ENCODE peak calls at places on chromosomes 1 and 21, in five cellular contexts. I, Q, N, Y and F are unnamed samples.

GRCh38 chr1:21814241-21814918 is 2.3 kb downstream of the LDLRAD2 start:
- DNase-seq in I (peak; percentile 76), Q (peak; percentile 58), N (peak; percentile 53), Y (no peak), F (no peak)

GRCh38 chr1:33256335-33256700 is at the start of gene ZNF362:
- DNase-seq in I (peak; percentile 76), Q (peak; percentile 83), N (peak; percentile 62), Y (peak; percentile 71), F (peak; percentile 47)

GRCh38 chr21:34936299-34936698 is 112.8 kb downstream of the RUNX1 start:
- DNase-seq in I (no peak), Q (no peak), N (no peak), Y (no peak), F (no peak)

GRCh38 chr1:26084091-26084561 is 16.7 kb upstream of the TRIM63 start:
- DNase-seq in I (no peak), Q (no peak), N (no peak), Y (no peak), F (no peak)

GRCh38 chr1:180188103-180188506 is 33.4 kb downstream of the QSOX1 start:
- DNase-seq in I (peak; percentile 65), Q (no peak), N (no peak), Y (peak; percentile 56), F (peak; percentile 94)

GRCh38 chr21:14736162-14736561 is 190.0 kb upstream of the SAMSN1 start:
- DNase-seq in I (no peak), Q (no peak), N (no peak), Y (no peak), F (no peak)

GRCh38 chr1:72435025-72435424 is 152.7 kb upstream of the NEGR1 start:
- DNase-seq in I (no peak), Q (no peak), N (no peak), Y (peak; percentile 14), F (no peak)

GRCh38 chr1:87115317-87115885 is 201.0 kb downstream of the HS2ST1 start:
- DNase-seq in I (no peak), Q (no peak), N (no peak), Y (peak; percentile 69), F (no peak)

GRCh38 chr1:218836264-218836663 is 337.4 kb upstream of the LYPLAL1 start:
- DNase-seq in I (no peak), Q (no peak), N (no peak), Y (no peak), F (no peak)

GRCh38 chr1:152001631-152002584 is 8.2 kb upstream of the S100A10 start:
- DNase-seq in I (peak; percentile 85), Q (peak; percentile 90), N (peak; percentile 51), Y (peak; percentile 96), F (no peak)

GRCh38 chr1:14915356-14916054 is 238.0 kb upstream of the TMEM51 start:
- DNase-seq in I (peak; percentile 79), Q (no peak), N (peak; percentile 18), Y (peak; percentile 40), F (no peak)

GRCh38 chr1:16354619-16355018 is 2.3 kb upstream of the FBXO42 start:
- DNase-seq in I (no peak), Q (no peak), N (no peak), Y (no peak), F (no peak)

GRCh38 chr1:30650959-30651320 is 72.4 kb downstream of the MATN1 start:
- DNase-seq in I (no peak), Q (no peak), N (no peak), Y (no peak), F (no peak)

GRCh38 chr1:48285525-48285924 is 63.0 kb downstream of the SLC5A9 start:
- DNase-seq in I (no peak), Q (no peak), N (no peak), Y (no peak), F (no peak)

GRCh38 chr1:235873571-235873970 is 6.9 kb upstream of the LYST start:
- DNase-seq in I (no peak), Q (no peak), N (no peak), Y (no peak), F (no peak)

GRCh38 chr1:1264026-1264425 is 9.6 kb downstream of the UBE2J2 start:
- DNase-seq in I (no peak), Q (no peak), N (no peak), Y (no peak), F (no peak)

GRCh38 chr1:72547412-72547811 is 265.1 kb upstream of the NEGR1 start:
- DNase-seq in I (no peak), Q (no peak), N (no peak), Y (no peak), F (no peak)

GRCh38 chr1:74641876-74642275 is 31.7 kb downstream of the ERICH3 start:
- DNase-seq in I (no peak), Q (no peak), N (no peak), Y (peak; percentile 2), F (no peak)

GRCh38 chr1:36922593-36923251 is 111.6 kb downstream of the GRIK3 start:
- DNase-seq in I (no peak), Q (no peak), N (no peak), Y (no peak), F (no peak)

GRCh38 chr1:186792870-186793581 is 35.7 kb upstream of the PLA2G4A start:
- DNase-seq in I (no peak), Q (no peak), N (no peak), Y (peak; percentile 81), F (no peak)

GRCh38 chr1:207414606-207415108 is 39.5 kb upstream of the CR2 start:
- DNase-seq in I (no peak), Q (no peak), N (no peak), Y (no peak), F (no peak)

GRCh38 chr1:33667386-33668282 is 195.2 kb downstream of the ZSCAN20 start:
- DNase-seq in I (no peak), Q (no peak), N (no peak), Y (no peak), F (no peak)

GRCh38 chr1:66599346-66599745 is 65.4 kb downstream of the SGIP1 start:
- DNase-seq in I (no peak), Q (no peak), N (no peak), Y (no peak), F (no peak)

GRCh38 chr1:58119971-58120370 is 426.6 kb downstream of the OMA1 start:
- DNase-seq in I (no peak), Q (no peak), N (no peak), Y (peak; percentile 23), F (no peak)

GRCh38 chr1:41381691-41382530 is 20.7 kb downstream of the FOXO6 start:
- DNase-seq in I (peak; percentile 60), Q (peak; percentile 67), N (peak; percentile 45), Y (peak; percentile 31), F (no peak)

GRCh38 chr1:67053785-67054759 is at the start of gene SLC35D1:
- DNase-seq in I (peak; percentile 86), Q (peak; percentile 84), N (peak; percentile 82), Y (peak; percentile 73), F (peak; percentile 59)

GRCh38 chr1:30518696-30519095 is 204.7 kb downstream of the MATN1 start:
- DNase-seq in I (no peak), Q (no peak), N (no peak), Y (no peak), F (no peak)

GRCh38 chr1:97090725-97091124 is 369.1 kb downstream of the PTBP2 start:
- DNase-seq in I (no peak), Q (no peak), N (no peak), Y (no peak), F (no peak)
- TF ChIP-seq CTCF in I (no peak), Q (no peak), N (no peak), Y (no peak), F (no peak)

GRCh38 chr1:91609571-91609970 is 108.9 kb downstream of the CDC7 start:
- DNase-seq in I (no peak), Q (no peak), N (no peak), Y (peak; percentile 84), F (no peak)

GRCh38 chr1:91610102-91610501 is 109.5 kb downstream of the CDC7 start:
- DNase-seq in I (no peak), Q (no peak), N (no peak), Y (no peak), F (no peak)

GRCh38 chr1:91613594-91613993 is 112.9 kb downstream of the CDC7 start:
- DNase-seq in I (no peak), Q (no peak), N (no peak), Y (peak; percentile 29), F (no peak)

GRCh38 chr1:91610829-91611228 is 110.2 kb downstream of the CDC7 start:
- DNase-seq in I (no peak), Q (no peak), N (no peak), Y (no peak), F (no peak)

GRCh38 chr1:91611498-91611917 is 110.9 kb downstream of the CDC7 start:
- DNase-seq in I (peak; percentile 7), Q (peak; percentile 67), N (no peak), Y (peak; percentile 41), F (no peak)
- TF ChIP-seq CTCF in I (no peak), Q (peak; percentile 7), N (no peak), Y (no peak), F (peak; percentile 6)

DNA sequence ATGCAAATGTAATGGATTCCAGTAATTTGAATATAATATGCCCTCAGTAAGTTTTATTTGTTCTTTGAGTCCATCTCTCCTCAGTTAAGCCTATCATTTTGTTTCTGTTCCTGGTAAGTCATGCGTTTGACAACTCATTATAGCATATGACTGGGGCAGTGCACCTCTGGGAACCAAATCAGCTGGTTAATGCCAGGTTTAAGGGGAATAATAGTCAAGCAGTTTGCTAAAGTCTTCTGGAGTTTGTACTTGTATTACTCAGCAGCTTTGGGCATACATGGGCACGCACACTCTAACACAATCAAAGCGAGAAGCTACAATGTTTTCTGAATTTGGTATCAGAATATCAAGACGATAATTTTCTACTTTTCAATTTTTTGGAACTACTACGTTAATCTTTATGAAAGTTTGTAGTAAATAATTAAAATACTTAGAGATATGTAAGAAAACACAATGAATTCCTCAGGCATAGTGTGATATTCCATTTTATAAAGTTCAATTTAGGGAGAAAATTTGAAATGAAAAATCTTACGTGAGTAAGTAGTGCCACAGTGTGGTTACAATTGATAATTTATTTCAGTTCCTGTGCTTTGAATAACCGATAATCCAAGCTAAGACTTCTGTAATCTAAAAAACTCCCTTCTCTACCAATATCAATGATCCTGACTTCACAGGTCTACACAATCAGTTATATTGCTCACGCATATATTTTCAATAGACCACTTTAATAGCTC is 43.8 kb upstream of the KCTD3 start:
- DNase-seq in I (no peak), Q (no peak), N (no peak), Y (no peak), F (no peak)
- TF ChIP-seq CTCF in I (no peak), Q (peak; percentile 10), N (no peak), Y (no peak), F (peak; percentile 58)

GRCh38 chr1:17852383-17852782 is 97.2 kb downstream of the ACTL8 start:
- DNase-seq in I (no peak), Q (peak; percentile 78), N (no peak), Y (no peak), F (no peak)

GRCh38 chr1:17845583-17845982 is 90.5 kb downstream of the ACTL8 start:
- DNase-seq in I (no peak), Q (no peak), N (no peak), Y (no peak), F (no peak)

GRCh38 chr1:17851075-17851474 is 95.9 kb downstream of the ACTL8 start:
- DNase-seq in I (no peak), Q (no peak), N (no peak), Y (no peak), F (no peak)

GRCh38 chr1:17853241-17853640 is 98.1 kb downstream of the ACTL8 start:
- DNase-seq in I (no peak), Q (no peak), N (no peak), Y (no peak), F (no peak)

DNA sequence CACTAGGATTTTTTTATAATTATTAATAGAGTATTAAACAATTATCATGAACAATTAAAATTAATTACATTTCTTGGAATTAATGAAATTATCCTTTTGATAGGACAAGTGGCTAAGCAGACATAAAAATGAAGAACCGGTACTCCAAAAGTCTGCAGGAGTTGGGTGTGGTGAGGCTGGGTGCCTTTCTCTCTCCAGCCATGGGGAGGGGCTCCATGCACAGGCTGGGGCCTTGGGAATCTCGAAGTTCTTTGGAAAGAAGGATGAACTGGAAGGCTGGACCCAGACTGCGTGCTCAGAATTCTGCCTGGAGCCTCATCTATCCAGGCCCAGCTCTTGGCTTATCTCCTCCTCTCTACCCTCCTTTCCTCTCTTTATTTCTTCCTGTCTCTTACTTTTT is 94.1 kb downstream of the ACTL8 start:
- DNase-seq in I (no peak), Q (no peak), N (no peak), Y (no peak), F (no peak)
- TF ChIP-seq CTCF in I (no peak), Q (no peak), N (no peak), Y (no peak), F (no peak)